ENCODE peak calls at places on chromosomes 6 and 20, in four cellular contexts. J is IMR-90, R is mesendoderm, M is H9. Z is an unnamed sample.
A peak's percentile ranks its signal among the peaks of the same experiment; 100 is the strongest.

GRCh38 chr6:110542311-110543024 is 66.1 kb upstream of the SLC22A16 start:
- DNase-seq in J (no peak), R (peak; percentile 32), M (no peak), Z (no peak)

GRCh38 chr6:165987483-165988305 is 180.0 kb downstream of the TBXT start:
- DNase-seq in J (peak; percentile 98), R (peak; percentile 76), M (peak; percentile 71), Z (peak; percentile 46)

GRCh38 chr6:134519456-134519855 is 201.5 kb upstream of the SGK1 start:
- DNase-seq in J (peak; percentile 51), R (no peak), M (no peak), Z (peak; percentile 17)

GRCh38 chr6:56036911-56037310 is 161.5 kb upstream of the BMP5 start:
- DNase-seq in J (no peak), R (no peak), M (no peak), Z (no peak)

GRCh38 chr6:169502445-169502844 is 199.4 kb downstream of the WDR27 start:
- DNase-seq in J (no peak), R (no peak), M (no peak), Z (no peak)

GRCh38 chr6:2970034-2970685 is 1.2 kb downstream of the SERPINB6 start:
- DNase-seq in J (peak; percentile 40), R (no peak), M (peak; percentile 25), Z (peak; percentile 54)

GRCh38 chr20:32820000-32820697 is 395 bp downstream of the MAPRE1 start:
- DNase-seq in J (peak; percentile 40), R (peak; percentile 88), M (peak; percentile 92), Z (peak; percentile 53)

GRCh38 chr6:26257272-26257671 is 107.7 kb upstream of the BTN3A2 start:
- DNase-seq in J (no peak), R (no peak), M (no peak), Z (no peak)

GRCh38 chr6:15132854-15133670 is 112.8 kb upstream of the JARID2 start:
- DNase-seq in J (peak; percentile 90), R (peak; percentile 26), M (no peak), Z (peak; percentile 84)

GRCh38 chr20:50586531-50587232 is 76.5 kb downstream of the PTPN1 start:
- DNase-seq in J (no peak), R (no peak), M (no peak), Z (no peak)

GRCh38 chr6:6595946-6596345 is 7.4 kb downstream of the LY86 start:
- DNase-seq in J (no peak), R (no peak), M (no peak), Z (no peak)

GRCh38 chr6:142482249-142482648 is 180.4 kb downstream of the ADGRG6 start:
- DNase-seq in J (peak; percentile 14), R (no peak), M (no peak), Z (no peak)

DNA sequence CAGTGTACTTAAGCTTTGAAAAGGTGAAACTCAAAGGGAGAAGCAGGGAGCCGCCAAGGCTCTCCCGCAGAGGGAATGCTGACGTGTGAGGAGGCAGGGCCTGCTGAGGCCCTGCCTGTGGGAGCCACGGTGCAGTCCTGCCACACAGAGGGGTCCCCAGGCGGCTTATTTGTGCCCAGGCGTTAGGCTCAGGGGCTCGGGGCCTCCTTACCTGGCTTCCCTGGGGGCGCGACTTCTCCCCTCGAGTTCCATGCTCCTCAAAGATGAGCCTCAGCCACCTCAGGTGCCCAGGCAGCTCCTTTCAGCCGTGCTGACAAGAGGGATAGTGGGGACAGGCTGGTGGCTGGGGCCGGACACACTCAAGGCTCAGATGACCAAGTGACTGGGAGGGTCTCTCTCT is 2.2 kb upstream of the KIF25 start:
- DNase-seq in J (no peak), R (no peak), M (no peak), Z (no peak)
- H2BK5ac ChIP-seq in J (no peak overlapping the region), R (no peak overlapping the region), M (no peak overlapping the region), Z (no peak overlapping the region)

GRCh38 chr20:18537651-18538050 is 29.6 kb upstream of the SMIM26 start:
- DNase-seq in J (peak; percentile 51), R (no peak), M (no peak), Z (no peak)

GRCh38 chr20:18533491-18533890 is 25.8 kb downstream of the SEC23B start:
- DNase-seq in J (no peak), R (no peak), M (no peak), Z (no peak)

GRCh38 chr20:18527836-18528235 is 20.1 kb downstream of the SEC23B start:
- DNase-seq in J (peak; percentile 75), R (no peak), M (no peak), Z (no peak)

GRCh38 chr20:18533978-18534644 is 26.4 kb downstream of the SEC23B start:
- DNase-seq in J (no peak), R (no peak), M (no peak), Z (no peak)

GRCh38 chr20:18532626-18533025 is 24.9 kb downstream of the SEC23B start:
- DNase-seq in J (no peak), R (no peak), M (no peak), Z (no peak)
- H4K8ac ChIP-seq in J (no peak overlapping the region), R (no peak overlapping the region), M (no peak overlapping the region), Z (no peak overlapping the region)

GRCh38 chr20:61964675-61965605 is 100.7 kb downstream of the TAF4 start:
- DNase-seq in J (no peak), R (no peak), M (no peak), Z (no peak)
- H3K23ac ChIP-seq in J (no peak overlapping the region), R (no peak overlapping the region), M (no peak overlapping the region), Z (no peak overlapping the region)

DNA sequence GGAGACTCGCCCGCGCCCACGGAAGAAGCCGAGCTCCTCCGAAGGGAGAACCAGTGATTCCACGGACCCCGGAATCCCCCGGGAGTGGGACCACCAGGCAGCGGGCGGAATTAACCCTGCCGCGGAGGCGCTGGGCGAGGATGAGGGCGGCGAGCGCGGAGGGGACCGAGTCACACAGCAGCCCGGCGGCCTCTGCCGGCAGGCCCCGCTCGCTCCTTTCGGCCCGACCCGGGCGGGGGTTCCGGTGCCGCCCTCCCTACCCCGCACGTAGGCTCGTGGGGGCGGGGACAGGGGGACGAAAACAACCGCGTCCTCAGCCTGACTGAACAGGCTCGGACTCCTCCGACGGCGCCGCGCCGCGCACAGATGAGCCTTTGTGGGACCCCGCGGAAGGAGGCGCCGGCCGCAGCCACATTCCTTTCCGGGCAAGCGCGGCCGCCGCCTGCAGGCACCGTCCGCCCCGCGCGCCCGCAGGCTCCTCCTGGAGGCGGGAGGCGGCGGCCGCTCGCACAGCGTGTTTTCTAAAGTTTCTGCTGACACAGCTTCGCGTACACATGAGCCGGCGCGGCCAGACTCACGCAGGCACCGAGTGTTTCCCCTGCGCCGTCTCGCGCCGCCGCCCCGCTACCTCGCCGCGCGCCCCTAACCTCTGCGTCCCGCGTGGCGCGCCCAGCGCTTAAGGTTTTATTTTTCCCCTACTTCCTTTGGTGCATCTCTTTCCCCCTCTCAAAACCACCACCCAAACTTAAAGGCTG is 244.3 kb downstream of the ARID1B start:
- DNase-seq in J (peak; percentile 81), R (peak; percentile 94), M (peak; percentile 86), Z (peak; percentile 81)
- H2BK5ac ChIP-seq in J (peak overlapping the region; percentile 91), R (peak overlapping the region; percentile 66), M (peak overlapping the region; percentile 67), Z (peak overlapping the region; percentile 99)

GRCh38 chr20:44176833-44177533 is 10.0 kb downstream of the JPH2 start:
- DNase-seq in J (no peak), R (peak; percentile 65), M (no peak), Z (no peak)
- H4K8ac ChIP-seq in J (no peak overlapping the region), R (no peak overlapping the region), M (no peak overlapping the region), Z (peak overlapping the region; percentile 13)

GRCh38 chr20:3203315-3204123 is 963 bp downstream of the DDRGK1 start:
- DNase-seq in J (no peak), R (peak; percentile 46), M (no peak), Z (no peak)
- H3K23ac ChIP-seq in J (peak overlapping the region; percentile 71), R (peak overlapping the region; percentile 66), M (no peak overlapping the region), Z (no peak overlapping the region)

GRCh38 chr6:33206027-33206863 is 1.8 kb downstream of the HSD17B8 start:
- DNase-seq in J (no peak), R (no peak), M (no peak), Z (no peak)
- H2BK5ac ChIP-seq in J (peak overlapping the region; percentile 78), R (no peak overlapping the region), M (no peak overlapping the region), Z (no peak overlapping the region)

GRCh38 chr20:64146936-64147451 is 17.3 kb upstream of the MYT1 start:
- DNase-seq in J (no peak), R (no peak), M (no peak), Z (no peak)
- H4K8ac ChIP-seq in J (no peak overlapping the region), R (no peak overlapping the region), M (no peak overlapping the region), Z (no peak overlapping the region)

Z was measured in trophoblast cell.